ENCODE peak calls at places on chromosomes 2 and 18, in seven cellular contexts. One of them, this sample, is unnamed.

GRCh38 chr2:161416633-161417427 is 733 bp downstream of the TBR1 start:
- DNase-seq in GM12864: no peak
- DNase-seq in dorsolateral prefrontal cortex: no peak
- DNase-seq in brain microvascular endothelial cell: no peak
- DNase-seq in astrocyte of the spinal cord: no peak
- DNase-seq in sigmoid colon: no peak
- DNase-seq in BJ: no peak
- DNase-seq in this sample: peak; percentile 29

GRCh38 chr18:25454270-25454659 is 102.3 kb upstream of the ZNF521 start:
- DNase-seq in astrocyte of the spinal cord: no peak
- DNase-seq in brain microvascular endothelial cell: no peak
- DNase-seq in GM12864: no peak
- DNase-seq in sigmoid colon: no peak
- DNase-seq in BJ: no peak
- DNase-seq in dorsolateral prefrontal cortex: no peak
- DNase-seq in this sample: no peak

GRCh38 chr2:107174126-107174525 is 288.2 kb upstream of the ST6GAL2 start:
- DNase-seq in sigmoid colon: no peak
- DNase-seq in BJ: no peak
- DNase-seq in brain microvascular endothelial cell: no peak
- DNase-seq in dorsolateral prefrontal cortex: no peak
- DNase-seq in astrocyte of the spinal cord: no peak
- DNase-seq in GM12864: no peak
- DNase-seq in this sample: no peak

GRCh38 chr2:70777450-70777849 is 9.4 kb upstream of the ADD2 start:
- DNase-seq in dorsolateral prefrontal cortex: no peak
- DNase-seq in sigmoid colon: no peak
- DNase-seq in brain microvascular endothelial cell: no peak
- DNase-seq in GM12864: no peak
- DNase-seq in BJ: no peak
- DNase-seq in astrocyte of the spinal cord: no peak
- DNase-seq in this sample: no peak

GRCh38 chr18:69000366-69000765 is 202.5 kb downstream of the CCDC102B start:
- DNase-seq in BJ: no peak
- DNase-seq in astrocyte of the spinal cord: no peak
- DNase-seq in brain microvascular endothelial cell: peak; percentile 40
- DNase-seq in GM12864: no peak
- DNase-seq in sigmoid colon: no peak
- DNase-seq in dorsolateral prefrontal cortex: no peak
- DNase-seq in this sample: no peak

GRCh38 chr18:57666818-57667497 is 45.3 kb upstream of the NARS1 start:
- DNase-seq in brain microvascular endothelial cell: peak; percentile 15
- DNase-seq in BJ: no peak
- DNase-seq in sigmoid colon: no peak
- DNase-seq in GM12864: no peak
- DNase-seq in dorsolateral prefrontal cortex: no peak
- DNase-seq in astrocyte of the spinal cord: no peak
- DNase-seq in this sample: no peak

GRCh38 chr2:62939735-62940491 is 110.7 kb upstream of the OTX1 start:
- DNase-seq in sigmoid colon: no peak
- DNase-seq in brain microvascular endothelial cell: peak; percentile 87
- DNase-seq in astrocyte of the spinal cord: peak; percentile 89
- DNase-seq in BJ: peak; percentile 49
- DNase-seq in dorsolateral prefrontal cortex: no peak
- DNase-seq in GM12864: no peak
- DNase-seq in this sample: no peak

GRCh38 chr18:9353596-9353995 is 19.0 kb downstream of the TWSG1 start:
- DNase-seq in astrocyte of the spinal cord: no peak
- DNase-seq in sigmoid colon: no peak
- DNase-seq in brain microvascular endothelial cell: no peak
- DNase-seq in dorsolateral prefrontal cortex: no peak
- DNase-seq in GM12864: peak; percentile 76
- DNase-seq in BJ: no peak
- DNase-seq in this sample: peak; percentile 54

GRCh38 chr18:77820472-77820871 is 570.8 kb downstream of the GALR1 start:
- DNase-seq in astrocyte of the spinal cord: no peak
- DNase-seq in GM12864: no peak
- DNase-seq in BJ: no peak
- DNase-seq in dorsolateral prefrontal cortex: no peak
- DNase-seq in sigmoid colon: no peak
- DNase-seq in brain microvascular endothelial cell: no peak
- DNase-seq in this sample: no peak

GRCh38 chr2:2992622-2993021 is 385.0 kb downstream of the EIPR1 start:
- DNase-seq in GM12864: no peak
- DNase-seq in dorsolateral prefrontal cortex: no peak
- DNase-seq in brain microvascular endothelial cell: no peak
- DNase-seq in astrocyte of the spinal cord: no peak
- DNase-seq in BJ: no peak
- DNase-seq in sigmoid colon: no peak
- DNase-seq in this sample: no peak

GRCh38 chr2:160472839-160473251 is 20.8 kb downstream of the RBMS1 start:
- DNase-seq in brain microvascular endothelial cell: peak; percentile 24
- DNase-seq in sigmoid colon: no peak
- DNase-seq in astrocyte of the spinal cord: peak; percentile 64
- DNase-seq in BJ: no peak
- DNase-seq in GM12864: no peak
- DNase-seq in dorsolateral prefrontal cortex: no peak
- DNase-seq in this sample: no peak

GRCh38 chr18:68484241-68484640 is 230.7 kb downstream of the TMX3 start:
- DNase-seq in astrocyte of the spinal cord: peak; percentile 35
- DNase-seq in GM12864: no peak
- DNase-seq in brain microvascular endothelial cell: peak; percentile 29
- DNase-seq in dorsolateral prefrontal cortex: no peak
- DNase-seq in BJ: no peak
- DNase-seq in sigmoid colon: no peak
- DNase-seq in this sample: no peak

GRCh38 chr2:46850742-46851141 is 64.9 kb downstream of the MCFD2 start:
- DNase-seq in brain microvascular endothelial cell: peak; percentile 82
- DNase-seq in dorsolateral prefrontal cortex: no peak
- DNase-seq in sigmoid colon: peak; percentile 93
- DNase-seq in GM12864: no peak
- DNase-seq in astrocyte of the spinal cord: peak; percentile 93
- DNase-seq in BJ: no peak
- DNase-seq in this sample: no peak

GRCh38 chr2:120719471-120719870 is 16.2 kb upstream of the GLI2 start:
- DNase-seq in dorsolateral prefrontal cortex: no peak
- DNase-seq in BJ: no peak
- DNase-seq in astrocyte of the spinal cord: no peak
- DNase-seq in GM12864: no peak
- DNase-seq in brain microvascular endothelial cell: no peak
- DNase-seq in sigmoid colon: no peak
- DNase-seq in this sample: no peak

GRCh38 chr2:15939556-15939853 is 845 bp upstream of the MYCN start:
- DNase-seq in sigmoid colon: peak; percentile 75
- DNase-seq in BJ: no peak
- DNase-seq in GM12864: no peak
- DNase-seq in dorsolateral prefrontal cortex: no peak
- DNase-seq in brain microvascular endothelial cell: no peak
- DNase-seq in astrocyte of the spinal cord: no peak
- DNase-seq in this sample: peak; percentile 82

GRCh38 chr2:219947575-219947974 is 320.1 kb downstream of the SLC4A3 start:
- DNase-seq in brain microvascular endothelial cell: peak; percentile 6
- DNase-seq in sigmoid colon: no peak
- DNase-seq in astrocyte of the spinal cord: peak; percentile 39
- DNase-seq in GM12864: no peak
- DNase-seq in BJ: no peak
- DNase-seq in dorsolateral prefrontal cortex: no peak
- DNase-seq in this sample: no peak

GRCh38 chr2:128686881-128687550 is 368.3 kb upstream of the HS6ST1 start:
- DNase-seq in BJ: no peak
- DNase-seq in GM12864: no peak
- DNase-seq in sigmoid colon: no peak
- DNase-seq in astrocyte of the spinal cord: no peak
- DNase-seq in dorsolateral prefrontal cortex: no peak
- DNase-seq in brain microvascular endothelial cell: no peak
- DNase-seq in this sample: peak; percentile 4

GRCh38 chr2:240368746-240369724 is 66.4 kb upstream of the GPC1 start:
- DNase-seq in brain microvascular endothelial cell: no peak
- DNase-seq in BJ: no peak
- DNase-seq in GM12864: no peak
- DNase-seq in sigmoid colon: no peak
- DNase-seq in dorsolateral prefrontal cortex: no peak
- DNase-seq in astrocyte of the spinal cord: no peak
- DNase-seq in this sample: no peak
- TF ChIP-seq CTCF in brain microvascular endothelial cell: no peak
- TF ChIP-seq CTCF in BJ: no peak
- TF ChIP-seq CTCF in GM12864: no peak
- TF ChIP-seq CTCF in sigmoid colon: no peak
- TF ChIP-seq CTCF in dorsolateral prefrontal cortex: no peak
- TF ChIP-seq CTCF in astrocyte of the spinal cord: no peak
- TF ChIP-seq CTCF in this sample: no peak

GRCh38 chr2:10465915-10466314 is 17.8 kb upstream of the ODC1 start:
- DNase-seq in astrocyte of the spinal cord: no peak
- DNase-seq in brain microvascular endothelial cell: no peak
- DNase-seq in dorsolateral prefrontal cortex: no peak
- DNase-seq in GM12864: no peak
- DNase-seq in sigmoid colon: peak; percentile 20
- DNase-seq in BJ: no peak
- DNase-seq in this sample: no peak
- TF ChIP-seq CTCF in astrocyte of the spinal cord: no peak
- TF ChIP-seq CTCF in brain microvascular endothelial cell: no peak
- TF ChIP-seq CTCF in dorsolateral prefrontal cortex: no peak
- TF ChIP-seq CTCF in GM12864: no peak
- TF ChIP-seq CTCF in sigmoid colon: no peak
- TF ChIP-seq CTCF in BJ: no peak
- TF ChIP-seq CTCF in this sample: no peak

DNA sequence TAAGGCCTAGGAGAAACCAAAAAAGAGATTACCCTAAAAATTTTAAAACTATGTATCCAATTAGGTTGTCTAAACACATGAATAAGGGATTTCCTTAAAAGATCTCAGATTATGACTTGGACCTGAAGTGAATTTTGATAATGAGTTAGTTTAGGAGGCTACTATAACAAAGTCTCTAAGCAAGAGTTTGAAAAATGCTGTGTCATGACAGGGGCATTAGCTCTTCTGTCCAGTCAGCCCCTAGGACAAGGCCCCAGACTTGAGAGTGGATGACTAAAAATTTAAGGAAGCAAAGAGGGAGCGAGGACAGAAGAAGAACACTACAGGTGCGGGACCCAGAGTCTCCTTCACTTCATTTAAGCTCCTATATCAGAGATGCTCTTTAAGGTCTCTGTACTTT is 135.9 kb downstream of the DTNB start:
- DNase-seq in brain microvascular endothelial cell: no peak
- DNase-seq in BJ: no peak
- DNase-seq in GM12864: no peak
- DNase-seq in dorsolateral prefrontal cortex: no peak
- DNase-seq in astrocyte of the spinal cord: no peak
- DNase-seq in sigmoid colon: no peak
- DNase-seq in this sample: no peak
- TF ChIP-seq CTCF in brain microvascular endothelial cell: no peak
- TF ChIP-seq CTCF in BJ: no peak
- TF ChIP-seq CTCF in GM12864: no peak
- TF ChIP-seq CTCF in dorsolateral prefrontal cortex: no peak
- TF ChIP-seq CTCF in astrocyte of the spinal cord: no peak
- TF ChIP-seq CTCF in sigmoid colon: no peak
- TF ChIP-seq CTCF in this sample: no peak

GRCh38 chr2:26756337-26756736 is 7.7 kb upstream of the SLC35F6 start:
- DNase-seq in sigmoid colon: no peak
- DNase-seq in GM12864: no peak
- DNase-seq in BJ: no peak
- DNase-seq in brain microvascular endothelial cell: no peak
- DNase-seq in dorsolateral prefrontal cortex: no peak
- DNase-seq in astrocyte of the spinal cord: no peak
- DNase-seq in this sample: no peak

GRCh38 chr2:26754972-26755670 is 9.0 kb upstream of the SLC35F6 start:
- DNase-seq in astrocyte of the spinal cord: no peak
- DNase-seq in sigmoid colon: no peak
- DNase-seq in GM12864: no peak
- DNase-seq in brain microvascular endothelial cell: no peak
- DNase-seq in dorsolateral prefrontal cortex: no peak
- DNase-seq in BJ: no peak
- DNase-seq in this sample: no peak

GRCh38 chr2:26752636-26753035 is 11.4 kb upstream of the SLC35F6 start:
- DNase-seq in astrocyte of the spinal cord: no peak
- DNase-seq in dorsolateral prefrontal cortex: no peak
- DNase-seq in sigmoid colon: no peak
- DNase-seq in BJ: no peak
- DNase-seq in brain microvascular endothelial cell: no peak
- DNase-seq in GM12864: no peak
- DNase-seq in this sample: no peak

GRCh38 chr2:26757873-26758789 is 6.0 kb upstream of the SLC35F6 start:
- DNase-seq in sigmoid colon: no peak
- DNase-seq in dorsolateral prefrontal cortex: no peak
- DNase-seq in astrocyte of the spinal cord: peak; percentile 98
- DNase-seq in BJ: peak; percentile 94
- DNase-seq in brain microvascular endothelial cell: peak; percentile 99
- DNase-seq in GM12864: peak; percentile 40
- DNase-seq in this sample: no peak

GRCh38 chr2:26754539-26754938 is 9.5 kb upstream of the SLC35F6 start:
- DNase-seq in brain microvascular endothelial cell: no peak
- DNase-seq in sigmoid colon: no peak
- DNase-seq in dorsolateral prefrontal cortex: no peak
- DNase-seq in GM12864: no peak
- DNase-seq in BJ: no peak
- DNase-seq in astrocyte of the spinal cord: no peak
- DNase-seq in this sample: no peak
- TF ChIP-seq CTCF in brain microvascular endothelial cell: no peak
- TF ChIP-seq CTCF in sigmoid colon: no peak
- TF ChIP-seq CTCF in dorsolateral prefrontal cortex: no peak
- TF ChIP-seq CTCF in GM12864: no peak
- TF ChIP-seq CTCF in BJ: no peak
- TF ChIP-seq CTCF in astrocyte of the spinal cord: no peak
- TF ChIP-seq CTCF in this sample: no peak

GRCh38 chr2:169276045-169276444 is 86.3 kb downstream of the LRP2 start:
- DNase-seq in astrocyte of the spinal cord: no peak
- DNase-seq in sigmoid colon: no peak
- DNase-seq in GM12864: no peak
- DNase-seq in brain microvascular endothelial cell: no peak
- DNase-seq in dorsolateral prefrontal cortex: no peak
- DNase-seq in BJ: no peak
- DNase-seq in this sample: no peak
- TF ChIP-seq CTCF in astrocyte of the spinal cord: peak; percentile 25
- TF ChIP-seq CTCF in sigmoid colon: no peak
- TF ChIP-seq CTCF in GM12864: peak; percentile 3
- TF ChIP-seq CTCF in brain microvascular endothelial cell: peak; percentile 46
- TF ChIP-seq CTCF in dorsolateral prefrontal cortex: peak; percentile 39
- TF ChIP-seq CTCF in BJ: no peak
- TF ChIP-seq CTCF in this sample: no peak

DNA sequence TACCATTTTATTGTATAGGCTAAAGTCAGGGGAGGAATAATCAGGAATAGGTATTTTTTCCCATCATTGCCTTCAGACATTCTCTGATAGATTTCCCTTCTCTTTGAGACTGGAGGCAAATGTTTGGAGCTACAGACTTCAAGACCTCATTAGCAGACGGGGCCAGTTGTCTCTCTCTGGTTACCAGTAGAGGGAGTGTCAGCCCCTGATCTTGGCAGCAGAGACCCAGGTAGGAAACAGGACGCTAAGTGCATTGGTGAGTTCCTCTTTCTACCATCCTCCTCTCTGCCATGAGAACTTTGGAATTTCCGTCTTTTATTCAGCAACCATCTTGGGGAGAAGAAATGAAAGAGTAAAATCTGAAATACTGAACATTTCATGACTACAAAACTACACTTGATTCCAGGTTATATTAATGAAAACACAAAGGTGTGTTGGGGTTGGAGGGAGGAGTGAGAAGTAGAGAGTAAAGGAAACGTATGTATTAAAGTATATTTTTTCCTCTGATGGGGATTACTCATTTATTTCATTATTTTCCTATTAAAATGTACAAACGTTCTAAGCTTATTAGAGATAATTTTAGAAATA is 186.2 kb upstream of the GCFC2 start:
- DNase-seq in dorsolateral prefrontal cortex: peak; percentile 55
- DNase-seq in BJ: no peak
- DNase-seq in GM12864: peak; percentile 40
- DNase-seq in brain microvascular endothelial cell: no peak
- DNase-seq in sigmoid colon: no peak
- DNase-seq in astrocyte of the spinal cord: no peak
- DNase-seq in this sample: peak; percentile 54
- TF ChIP-seq CTCF in dorsolateral prefrontal cortex: peak; percentile 57
- TF ChIP-seq CTCF in BJ: peak; percentile 36
- TF ChIP-seq CTCF in GM12864: peak; percentile 89
- TF ChIP-seq CTCF in brain microvascular endothelial cell: peak; percentile 71
- TF ChIP-seq CTCF in sigmoid colon: no peak
- TF ChIP-seq CTCF in astrocyte of the spinal cord: peak; percentile 45
- TF ChIP-seq CTCF in this sample: peak; percentile 77

This sample was measured in GM20000.